ENCODE peak calls at places on chromosomes 6 and 20, in five cellular contexts. One of them, this sample, is unnamed.
A peak's percentile ranks its signal among the peaks of the same experiment; 100 is the strongest.

GRCh38 chr20:36875702-36876472 is at the start of gene TLDC2:
- DNase-seq in EL: no peak
- DNase-seq in NCI-H2081: no peak
- DNase-seq in NCI-H1930: no peak
- DNase-seq in NB4: no peak
- DNase-seq in this sample: no peak

GRCh38 chr6:70955441-70956190 is 1.2 kb downstream of the B3GAT2 start:
- DNase-seq in NCI-H2081: peak; percentile 88
- DNase-seq in NB4: peak; percentile 73
- DNase-seq in NCI-H1930: peak; percentile 84
- DNase-seq in EL: peak; percentile 68
- DNase-seq in this sample: peak; percentile 87

GRCh38 chr6:89082439-89082838 is 1.9 kb downstream of the PNRC1 start:
- DNase-seq in NB4: peak; percentile 39
- DNase-seq in NCI-H2081: no peak
- DNase-seq in NCI-H1930: no peak
- DNase-seq in EL: peak; percentile 32
- DNase-seq in this sample: no peak

GRCh38 chr6:30884521-30885480 is 482 bp downstream of the DDR1 start:
- DNase-seq in NCI-H1930: peak; percentile 33
- DNase-seq in NCI-H2081: no peak
- DNase-seq in NB4: peak; percentile 28
- DNase-seq in EL: peak; percentile 75
- DNase-seq in this sample: peak; percentile 43

GRCh38 chr6:116461563-116462507 is 660 bp downstream of the CALHM6 start:
- DNase-seq in NB4: peak; percentile 45
- DNase-seq in NCI-H2081: no peak
- DNase-seq in EL: peak; percentile 77
- DNase-seq in NCI-H1930: peak; percentile 19
- DNase-seq in this sample: no peak

GRCh38 chr6:75579951-75580350 is 21.7 kb upstream of the SENP6 start:
- DNase-seq in NB4: no peak
- DNase-seq in NCI-H2081: no peak
- DNase-seq in NCI-H1930: no peak
- DNase-seq in EL: no peak
- DNase-seq in this sample: no peak

GRCh38 chr20:9571783-9572182 is 57.4 kb downstream of the LAMP5 start:
- DNase-seq in NB4: no peak
- DNase-seq in EL: no peak
- DNase-seq in NCI-H1930: no peak
- DNase-seq in NCI-H2081: no peak
- DNase-seq in this sample: no peak

GRCh38 chr20:44576297-44576696 is 6.1 kb upstream of the PKIG start:
- DNase-seq in EL: peak; percentile 68
- DNase-seq in NCI-H2081: no peak
- DNase-seq in NB4: peak; percentile 82
- DNase-seq in NCI-H1930: no peak
- DNase-seq in this sample: no peak

GRCh38 chr6:48199502-48199901 is 88.5 kb upstream of the PTCHD4 start:
- DNase-seq in EL: no peak
- DNase-seq in NCI-H1930: no peak
- DNase-seq in NB4: no peak
- DNase-seq in NCI-H2081: no peak
- DNase-seq in this sample: no peak

GRCh38 chr6:25013249-25013648 is 77.5 kb upstream of the RIPOR2 start:
- DNase-seq in NCI-H2081: no peak
- DNase-seq in NB4: no peak
- DNase-seq in EL: no peak
- DNase-seq in NCI-H1930: no peak
- DNase-seq in this sample: no peak

GRCh38 chr6:27145731-27146455 is 101.6 kb upstream of the PRSS16 start:
- DNase-seq in NB4: peak; percentile 96
- DNase-seq in NCI-H2081: peak; percentile 80
- DNase-seq in NCI-H1930: peak; percentile 75
- DNase-seq in EL: peak; percentile 93
- DNase-seq in this sample: peak; percentile 91

GRCh38 chr6:46269447-46270229 is 98.9 kb upstream of the ENPP5 start:
- DNase-seq in EL: no peak
- DNase-seq in NCI-H1930: no peak
- DNase-seq in NCI-H2081: no peak
- DNase-seq in NB4: no peak
- DNase-seq in this sample: no peak

GRCh38 chr6:13157293-13157692 is 171.0 kb downstream of the TBC1D7 start:
- DNase-seq in NCI-H2081: no peak
- DNase-seq in NB4: no peak
- DNase-seq in NCI-H1930: no peak
- DNase-seq in EL: no peak
- DNase-seq in this sample: no peak

GRCh38 chr20:34316191-34316814 is 13.1 kb upstream of the AHCY start:
- DNase-seq in NCI-H2081: no peak
- DNase-seq in NB4: peak; percentile 86
- DNase-seq in EL: peak; percentile 88
- DNase-seq in NCI-H1930: no peak
- DNase-seq in this sample: no peak

This sample was measured in NCI-H146.